ENCODE peak calls at places on chromosome 16, in six cellular contexts. D is tibial nerve, I is H54, A is transverse colon, S is lower leg skin, B is esophagus muscularis mucosa. X is an unnamed sample.

GRCh38 chr16:3578121-3578520 is 918 bp upstream of the NLRC3 start:
- DNase-seq in A (peak), D (no peak), S (no peak), I (no peak), B (no peak), X (no peak)

GRCh38 chr16:65406933-65407332 is 285.1 kb upstream of the CDH11 start:
- DNase-seq in S (no peak), B (no peak), A (no peak), D (no peak), I (no peak), X (no peak)

GRCh38 chr16:49498241-49499017 is 124.8 kb downstream of the C16orf78 start:
- DNase-seq in B (no peak), I (no peak), D (no peak), A (no peak), S (peak), X (no peak)

GRCh38 chr16:1257561-1258217 is 1.8 kb downstream of the TPSD1 start:
- DNase-seq in D (no peak), S (no peak), B (no peak), A (no peak), I (no peak), X (no peak)

GRCh38 chr16:69613283-69614154 is 47.8 kb downstream of the NFAT5 start:
- DNase-seq in I (no peak), B (no peak), D (no peak), S (no peak), A (peak), X (no peak)

GRCh38 chr16:80938928-80939260 is 67.8 kb downstream of the CMC2 start:
- DNase-seq in S (no peak), I (no peak), B (peak), D (no peak), A (no peak), X (no peak)

GRCh38 chr16:2427526-2427925 is 1.7 kb upstream of the CCNF start:
- DNase-seq in D (no peak), I (no peak), A (no peak), S (no peak), B (no peak), X (no peak)

GRCh38 chr16:3842994-3843393 is 37.5 kb downstream of the CREBBP start:
- DNase-seq in S (no peak), D (no peak), B (no peak), A (no peak), I (no peak), X (no peak)

GRCh38 chr16:59586331-59586730 is 852.2 kb upstream of the GOT2 start:
- DNase-seq in I (no peak), A (no peak), D (no peak), B (no peak), S (no peak), X (no peak)

GRCh38 chr16:23026777-23027362 is 122.4 kb downstream of the USP31 start:
- DNase-seq in D (no peak), A (no peak), S (peak), B (no peak), I (peak), X (peak)

GRCh38 chr16:25855818-25856217 is 164.1 kb downstream of the HS3ST4 start:
- DNase-seq in I (no peak), B (peak), A (no peak), D (no peak), S (no peak), X (no peak)

GRCh38 chr16:77437859-77438258 is 3.0 kb upstream of the ADAMTS18 start:
- DNase-seq in I (no peak), B (no peak), D (no peak), S (no peak), A (no peak), X (no peak)

GRCh38 chr16:66927012-66927436 is 1.7 kb upstream of the RRAD start:
- DNase-seq in I (peak), S (no peak), B (no peak), D (no peak), A (no peak), X (peak)

GRCh38 chr16:54125751-54126655 is 160.6 kb downstream of the IRX3 start:
- DNase-seq in A (no peak), I (no peak), S (no peak), B (no peak), D (no peak), X (no peak)

GRCh38 chr16:10929853-10930754 is 12.2 kb downstream of the DEXI start:
- DNase-seq in B (no peak), D (no peak), A (no peak), S (no peak), I (no peak), X (no peak)

GRCh38 chr16:66421891-66422290 is 5.2 kb upstream of the BEAN1 start:
- DNase-seq in A (no peak), D (no peak), S (peak), I (no peak), B (no peak), X (no peak)

GRCh38 chr16:4923853-4924252 is 13.1 kb downstream of the PPL start:
- DNase-seq in S (no peak), D (no peak), I (no peak), A (no peak), B (no peak), X (no peak)

GRCh38 chr16:51849715-51850114 is 697.2 kb downstream of the TOX3 start:
- DNase-seq in S (no peak), A (no peak), D (no peak), B (no peak), I (no peak), X (no peak)

GRCh38 chr16:85403693-85404092 is 209.4 kb upstream of the GSE1 start:
- DNase-seq in D (no peak), A (no peak), B (no peak), I (no peak), S (peak), X (no peak)

GRCh38 chr16:53220585-53220984 is 165.8 kb downstream of the CHD9 start:
- DNase-seq in D (no peak), S (no peak), A (no peak), I (no peak), B (no peak), X (peak)

GRCh38 chr16:12754824-12755543 is 48.7 kb downstream of the CPPED1 start:
- DNase-seq in I (no peak), A (no peak), B (no peak), S (no peak), D (no peak), X (no peak)

GRCh38 chr16:19186403-19186802 is 18.4 kb downstream of the SYT17 start:
- DNase-seq in A (no peak), D (no peak), S (no peak), B (no peak), I (no peak), X (no peak)

GRCh38 chr16:24609417-24609739 is 70.0 kb downstream of the RBBP6 start:
- DNase-seq in A (no peak), B (no peak), D (no peak), S (no peak), I (no peak), X (no peak)

GRCh38 chr16:85606920-85607319 is 6.2 kb upstream of the GSE1 start:
- DNase-seq in S (no peak), D (no peak), B (no peak), I (no peak), A (no peak), X (no peak)

GRCh38 chr16:16157166-16157565 is 66.1 kb downstream of the ABCC6 start:
- DNase-seq in A (no peak), I (no peak), D (no peak), S (no peak), B (no peak), X (no peak)

GRCh38 chr16:49466881-49467280 is 93.3 kb downstream of the C16orf78 start:
- DNase-seq in A (no peak), S (peak), B (peak), D (no peak), I (no peak), X (no peak)

GRCh38 chr16:48444574-48444973 is 59.4 kb upstream of the SIAH1 start:
- DNase-seq in D (no peak), B (no peak), A (no peak), I (peak), S (no peak), X (no peak)

GRCh38 chr16:66364959-66365306 is 1.6 kb upstream of the CDH5 start:
- DNase-seq in I (no peak), A (no peak), D (no peak), B (no peak), S (no peak), X (no peak)

GRCh38 chr16:10601444-10602401 is 21.3 kb upstream of the EMP2 start:
- DNase-seq in S (no peak), I (no peak), A (peak), B (no peak), D (no peak), X (no peak)

GRCh38 chr16:74623214-74623842 is 16.4 kb upstream of the GLG1 start:
- DNase-seq in I (no peak), D (no peak), S (peak), B (no peak), A (no peak), X (peak)

GRCh38 chr16:54159490-54160080 is 127.0 kb downstream of the IRX3 start:
- DNase-seq in B (no peak), A (no peak), D (no peak), I (no peak), S (no peak), X (no peak)

GRCh38 chr16:89410794-89411309 is 79.5 kb downstream of the ANKRD11 start:
- DNase-seq in D (peak), S (no peak), B (no peak), A (peak), I (no peak), X (no peak)

GRCh38 chr16:89417352-89417751 is 73.0 kb downstream of the ANKRD11 start:
- DNase-seq in A (no peak), S (no peak), D (no peak), I (no peak), B (no peak), X (no peak)

GRCh38 chr16:89412811-89413210 is 77.5 kb downstream of the ANKRD11 start:
- DNase-seq in A (no peak), S (no peak), I (no peak), D (no peak), B (no peak), X (peak)

GRCh38 chr16:89411335-89411850 is 79.0 kb downstream of the ANKRD11 start:
- DNase-seq in D (no peak), S (no peak), B (no peak), I (no peak), A (no peak), X (no peak)

DNA sequence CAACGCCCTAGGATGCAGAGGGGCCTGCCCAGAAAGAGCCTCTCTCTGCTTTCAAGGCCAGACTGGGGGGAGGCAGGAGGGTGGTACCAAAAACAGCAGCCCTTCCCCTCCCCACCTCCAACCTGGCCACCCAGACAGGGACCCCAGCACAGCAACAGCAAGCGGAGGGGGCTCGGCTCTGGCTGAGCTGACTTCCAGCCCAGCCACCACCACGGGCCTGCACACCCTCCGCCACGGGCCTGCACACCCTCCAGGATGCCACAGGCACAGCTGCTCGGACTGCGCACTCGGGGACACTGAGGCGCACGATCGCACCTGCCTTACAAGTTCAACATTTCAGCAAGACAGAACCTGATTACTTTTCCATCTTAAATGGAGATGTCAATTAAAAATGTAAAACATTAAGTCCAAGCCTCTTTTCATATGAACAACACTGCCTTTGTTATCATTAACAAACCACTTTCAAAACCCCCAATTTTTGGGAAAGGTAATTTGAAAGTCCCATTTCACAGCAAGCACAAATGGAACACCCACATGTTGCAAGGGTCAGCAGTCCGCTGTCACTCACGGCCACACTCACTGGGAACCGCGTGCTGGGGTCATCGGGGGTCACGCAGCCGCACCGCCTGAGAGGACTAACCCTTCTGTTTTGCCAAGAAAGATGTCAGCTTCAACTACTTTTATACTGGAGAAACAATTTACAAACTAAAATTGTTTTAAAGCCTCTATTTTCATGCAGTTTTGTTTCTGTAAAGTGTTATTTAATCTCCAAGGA is 76.4 kb downstream of the ANKRD11 start:
- DNase-seq in B (no peak), I (no peak), A (no peak), S (no peak), D (no peak), X (no peak)
- TF ChIP-seq POLR2A in B (no peak), I (no peak), A (no peak), S (no peak), D (no peak), X (no peak)

GRCh38 chr16:31385680-31386079 is 7.5 kb upstream of the ITGAD start:
- DNase-seq in B (no peak), S (no peak), D (no peak), A (no peak), I (no peak), X (no peak)

GRCh38 chr16:31390504-31391043 is 2.6 kb upstream of the ITGAD start:
- DNase-seq in A (no peak), D (no peak), B (no peak), S (no peak), I (no peak), X (no peak)

GRCh38 chr16:31393056-31393455 is at the start of gene ITGAD:
- DNase-seq in D (no peak), S (no peak), A (no peak), B (no peak), I (no peak), X (no peak)

GRCh38 chr16:31386157-31386984 is 6.8 kb upstream of the ITGAD start:
- DNase-seq in B (no peak), A (no peak), S (no peak), I (peak), D (no peak), X (no peak)

GRCh38 chr16:31388535-31388934 is 4.6 kb upstream of the ITGAD start:
- DNase-seq in D (no peak), S (no peak), A (no peak), B (no peak), I (no peak), X (no peak)
- TF ChIP-seq POLR2A in D (no peak), S (no peak), A (no peak), B (no peak), I (no peak), X (no peak)

GRCh38 chr16:8674413-8675022 is at the start of gene ABAT:
- DNase-seq in S (peak), B (peak), D (peak), A (peak), I (peak), X (peak)
- TF ChIP-seq POLR2A in S (no peak), B (no peak), D (peak), A (peak), I (no peak), X (no peak)

GRCh38 chr16:87383522-87384161 is at the start of gene FBXO31:
- DNase-seq in B (peak), S (peak), D (peak), I (peak), A (peak), X (peak)
- TF ChIP-seq POLR2A in B (no peak), S (peak), D (peak), I (peak), A (no peak), X (peak)